ENCODE peak calls at places on chromosome 17, in six cellular contexts. Q is activated naive CD8-positive, alpha-beta T cell treated with anti-CD3 and anti-CD28 coated beads, Interleukin-2, amount 10 ng/mL, durations not matched to agents 7 days and 5 days; D is A549; V is K562; E is activated T-helper 17 cell treated with anti-CD3 and anti-CD28 coated beads, Interleukin-2, amount 50 U/mL, for 72 hours; S is T-helper 17 cell. H is an unnamed sample.

GRCh38 chr17:9238340-9239259 is 217.3 kb downstream of the NTN1 start:
- ATAC-seq in Q (no peak), V (no peak), S (no peak), E (no peak), D (no peak), H (no peak)

GRCh38 chr17:21228111-21228510 is 14.2 kb upstream of the TMEM11 start:
- ATAC-seq in V (no peak), D (no peak), Q (no peak), E (no peak), S (no peak), H (peak)

GRCh38 chr17:13003454-13003851 is 14.4 kb downstream of the ELAC2 start:
- ATAC-seq in S (peak), Q (no peak), D (peak), E (peak), V (peak), H (peak)

GRCh38 chr17:7858487-7858832 is 657 bp downstream of the CYB5D1 start:
- ATAC-seq in D (peak), Q (no peak), V (peak), S (no peak), E (no peak), H (peak)

GRCh38 chr17:59764292-59764741 is 56.9 kb downstream of the VMP1 start:
- ATAC-seq in Q (no peak), S (no peak), E (peak), V (no peak), D (no peak), H (no peak)

GRCh38 chr17:67594115-67594878 is 123.4 kb upstream of the NOL11 start:
- ATAC-seq in V (no peak), S (no peak), E (no peak), D (peak), Q (no peak), H (no peak)

GRCh38 chr17:75795820-75796607 is 11.4 kb downstream of the UNK start:
- ATAC-seq in Q (no peak), D (no peak), S (no peak), E (no peak), V (no peak), H (no peak)

GRCh38 chr17:2343421-2343820 is 6.1 kb downstream of the SGSM2 start:
- ATAC-seq in Q (peak), S (peak), E (peak), D (no peak), V (no peak), H (no peak)

GRCh38 chr17:79811036-79811887 is 14.4 kb upstream of the CBX8 start:
- ATAC-seq in S (no peak), D (peak), E (peak), V (peak), Q (no peak), H (no peak)

GRCh38 chr17:3804503-3804931 is 3.5 kb upstream of the ITGAE start:
- ATAC-seq in S (peak), Q (peak), D (no peak), E (peak), V (no peak), H (no peak)

GRCh38 chr17:79700574-79700973 is 30.2 kb upstream of the ENPP7 start:
- ATAC-seq in Q (no peak), E (no peak), V (peak), S (no peak), D (peak), H (no peak)